ENCODE peak calls at places on chromosome 6, in nine cellular contexts. A is endodermal cell; Y is lung; R is ovary; L is Peyer's patch; P is CD8-positive, alpha-beta T cell; G is pancreas; E is suprapubic skin; C is tibial nerve. W is an unnamed sample.

GRCh38 chr6:44659676-44660170 is 272.2 kb downstream of the CDC5L start:
- DNase-seq in A (no peak), Y (no peak), R (no peak), L (no peak), P (no peak), G (no peak), E (no peak), C (no peak), W (no peak)

GRCh38 chr6:82874867-82875266 is 190.8 kb downstream of the UBE3D start:
- DNase-seq in A (no peak), Y (no peak), R (no peak), L (no peak), P (no peak), G (no peak), E (no peak), C (no peak), W (no peak)

GRCh38 chr6:43630980-43631619 is 2.0 kb upstream of the GTPBP2 start:
- DNase-seq in A (no peak), Y (no peak), R (no peak), L (no peak), P (no peak), G (peak; percentile 8), E (no peak), C (no peak), W (no peak)

GRCh38 chr6:13924146-13924948 is 405 bp upstream of the RNF182 start:
- DNase-seq in A (peak; percentile 87), Y (no peak), R (peak; percentile 57), L (no peak), P (peak; percentile 37), G (no peak), E (no peak), C (no peak), W (peak; percentile 38)

GRCh38 chr6:88626460-88626859 is 337.0 kb downstream of the RNGTT start:
- DNase-seq in A (no peak), Y (no peak), R (no peak), L (no peak), P (no peak), G (no peak), E (no peak), C (no peak), W (no peak)

GRCh38 chr6:12233693-12234551 is 56.2 kb upstream of the EDN1 start:
- DNase-seq in A (peak; percentile 66), Y (peak; percentile 43), R (no peak), L (no peak), P (peak; percentile 21), G (no peak), E (no peak), C (no peak), W (no peak)

GRCh38 chr6:152948150-152948768 is 34.6 kb downstream of the FBXO5 start:
- DNase-seq in A (no peak), Y (no peak), R (no peak), L (no peak), P (no peak), G (no peak), E (no peak), C (no peak), W (no peak)

GRCh38 chr6:45835725-45836437 is 179.8 kb downstream of the CLIC5 start:
- DNase-seq in A (no peak), Y (no peak), R (no peak), L (no peak), P (no peak), G (no peak), E (no peak), C (no peak), W (no peak)

GRCh38 chr6:132584698-132585097 is 4.8 kb downstream of the TAAR5 start:
- DNase-seq in A (no peak), Y (no peak), R (no peak), L (no peak), P (no peak), G (no peak), E (no peak), C (no peak), W (no peak)

GRCh38 chr6:16129623-16130243 is 847 bp downstream of the MYLIP start:
- DNase-seq in A (peak; percentile 78), Y (no peak), R (no peak), L (peak; percentile 41), P (peak; percentile 47), G (no peak), E (peak; percentile 75), C (no peak), W (no peak)

GRCh38 chr6:148758492-148758891 is 11.7 kb downstream of the UST start:
- DNase-seq in A (no peak), Y (peak; percentile 32), R (no peak), L (peak; percentile 84), P (no peak), G (no peak), E (no peak), C (no peak), W (peak; percentile 21)

GRCh38 chr6:53347921-53348435 is 772 bp downstream of the ELOVL5 start:
- DNase-seq in A (peak; percentile 90), Y (peak; percentile 65), R (peak; percentile 80), L (peak; percentile 61), P (no peak), G (peak; percentile 74), E (peak; percentile 85), C (peak; percentile 41), W (peak; percentile 79)

GRCh38 chr6:39092124-39092523 is 22.9 kb downstream of the SAYSD1 start:
- DNase-seq in A (peak; percentile 77), Y (no peak), R (no peak), L (no peak), P (no peak), G (no peak), E (no peak), C (no peak), W (no peak)

GRCh38 chr6:112525749-112526148 is 178.6 kb downstream of the RFPL4B start:
- DNase-seq in A (no peak), Y (no peak), R (no peak), L (no peak), P (no peak), G (no peak), E (no peak), C (no peak), W (no peak)

GRCh38 chr6:137688230-137688971 is 178.7 kb upstream of the TNFAIP3 start:
- DNase-seq in A (no peak), Y (no peak), R (no peak), L (no peak), P (no peak), G (no peak), E (no peak), C (no peak), W (no peak)

GRCh38 chr6:67045076-67045475 is 1338.0 kb upstream of the EYS start:
- DNase-seq in A (no peak), Y (no peak), R (no peak), L (no peak), P (no peak), G (no peak), E (no peak), C (no peak), W (no peak)

GRCh38 chr6:67047996-67048395 is 1341.0 kb upstream of the EYS start:
- DNase-seq in A (no peak), Y (no peak), R (no peak), L (no peak), P (no peak), G (no peak), E (no peak), C (no peak), W (no peak)
- TF ChIP-seq CTCF in A (no peak), Y (no peak), R (no peak), L (no peak), P (no peak), G (no peak), E (no peak), C (no peak), W (no peak)

GRCh38 chr6:135087803-135088202 is 33.2 kb upstream of the HBS1L start:
- DNase-seq in A (no peak), Y (no peak), R (no peak), L (peak; percentile 20), P (peak; percentile 42), G (no peak), E (no peak), C (no peak), W (no peak)
- H3K4me1 ChIP-seq in A (no peaks in the 10 kb centered on the region), Y (no peaks in the 10 kb centered on the region), R (no peaks in the 10 kb centered on the region), L (no peaks in the 10 kb centered on the region), P (peaks cover 57% of the 10 kb centered on the region), G (peaks cover 11% of the 10 kb centered on the region), E (no peaks in the 10 kb centered on the region), C (no peaks in the 10 kb centered on the region), W (no peaks in the 10 kb centered on the region)

DNA sequence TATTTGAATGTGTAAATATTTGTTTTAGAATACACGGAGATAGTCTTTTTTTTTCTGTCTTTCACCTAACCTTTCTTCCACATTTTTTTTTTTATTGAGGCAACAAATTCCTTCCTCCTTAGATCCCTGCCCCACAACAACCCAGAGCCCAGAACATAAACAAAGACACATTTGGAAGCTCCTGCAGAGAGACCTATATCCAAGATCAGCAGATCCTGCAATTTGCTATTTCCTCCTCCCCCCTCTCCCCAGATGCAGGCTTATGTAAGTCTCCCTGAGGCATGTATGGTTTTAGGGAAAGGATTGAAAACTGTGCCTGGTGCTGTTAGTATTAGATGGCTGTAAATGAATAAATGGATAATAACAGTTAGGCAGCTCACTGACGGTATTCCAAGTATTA is 608.2 kb upstream of the CITED2 start:
- DNase-seq in A (peak; percentile 66), Y (no peak), R (no peak), L (no peak), P (no peak), G (no peak), E (no peak), C (no peak), W (no peak)
- H3K4me3 ChIP-seq in A (peak overlapping the region; percentile 10), Y (no peak overlapping the region), R (no peak overlapping the region), L (no peak overlapping the region), P (no peak overlapping the region), G (no peak overlapping the region), E (no peak overlapping the region), C (no peak overlapping the region), W (no peak overlapping the region)

DNA sequence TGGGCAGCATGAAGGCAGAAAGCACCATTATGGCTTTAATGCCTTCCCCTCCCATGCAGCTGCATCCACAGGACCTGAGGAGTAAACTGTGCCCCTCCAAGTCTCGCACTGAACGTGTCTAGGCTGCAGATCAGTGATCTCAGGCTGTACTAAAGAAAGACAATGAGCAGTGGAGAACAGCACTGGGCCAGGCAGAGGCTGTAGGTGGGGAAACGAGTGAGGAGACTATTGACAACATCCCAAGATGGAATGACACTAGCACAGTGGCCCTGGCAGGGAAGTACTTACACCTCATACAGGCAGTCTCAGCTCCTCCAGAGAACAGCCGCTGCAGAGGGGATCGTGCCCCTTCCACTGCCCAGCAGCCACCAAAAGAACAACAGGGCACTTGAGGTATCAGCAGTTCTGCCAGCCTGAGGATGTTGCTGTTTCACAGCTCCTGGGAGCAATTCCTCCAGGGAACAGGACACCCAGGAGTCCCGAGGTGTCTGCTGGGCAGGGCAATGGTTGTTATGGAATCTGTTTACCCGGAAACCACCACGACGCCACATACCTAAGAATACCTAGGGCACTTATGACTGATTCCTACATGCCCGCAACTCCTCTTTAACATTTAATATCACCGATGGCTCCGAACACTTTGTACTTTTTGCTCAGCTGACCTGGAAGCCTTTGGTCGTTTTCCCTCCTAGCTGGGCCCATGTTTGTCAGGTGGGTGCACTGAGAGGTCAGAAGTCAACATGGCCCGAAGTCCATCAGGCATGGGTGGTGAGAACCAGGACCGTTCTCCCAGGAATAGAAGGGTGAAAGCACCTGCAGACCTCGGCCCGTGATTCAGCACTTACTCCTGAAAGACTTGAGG is 79.1 kb downstream of the SLC22A23 start:
- DNase-seq in A (no peak), Y (no peak), R (no peak), L (no peak), P (no peak), G (no peak), E (no peak), C (no peak), W (no peak)
- TF ChIP-seq CTCF in A (no peak), Y (no peak), R (no peak), L (no peak), P (no peak), G (no peak), E (no peak), C (no peak), W (no peak)